ENCODE peak calls at places on chromosomes 7 and 10, in ten cellular contexts. W, L, C, S, Z, H, A, R, K and Q are unnamed samples.

GRCh38 chr10:72954596-72955569 is at the start of gene PLA2G12B:
- DNase-seq in Z (no peak), S (no peak), R (no peak), C (no peak), K (peak), H (no peak), L (no peak), W (no peak), A (no peak), Q (no peak)

GRCh38 chr7:93949468-93949867 is 27.9 kb downstream of the GNG11 start:
- DNase-seq in K (no peak), H (no peak), R (no peak), S (no peak), L (no peak), A (no peak), W (peak), C (no peak), Z (no peak), Q (peak)

GRCh38 chr7:139914306-139914747 is 85.3 kb downstream of the TBXAS1 start:
- DNase-seq in Z (no peak), W (peak), A (no peak), R (no peak), H (no peak), C (no peak), K (no peak), S (no peak), L (no peak), Q (peak)

GRCh38 chr10:37467246-37467645 is 341.8 kb downstream of the ANKRD30A start:
- DNase-seq in W (no peak), S (no peak), C (no peak), A (no peak), L (no peak), R (no peak), K (no peak), Z (no peak), H (no peak), Q (no peak)

GRCh38 chr10:71767420-71768035 is 5.8 kb downstream of the VSIR start:
- DNase-seq in K (no peak), S (no peak), R (no peak), Z (no peak), H (no peak), A (no peak), W (peak), C (no peak), L (no peak), Q (peak)

GRCh38 chr7:47039899-47040298 is 542.0 kb downstream of the TNS3 start:
- DNase-seq in K (no peak), Z (no peak), C (no peak), W (peak), A (no peak), S (no peak), L (no peak), H (no peak), R (no peak), Q (peak)

GRCh38 chr10:22617516-22617915 is 96.9 kb downstream of the PIP4K2A start:
- DNase-seq in H (no peak), R (no peak), L (no peak), Z (no peak), W (no peak), K (no peak), S (no peak), A (peak), C (no peak), Q (no peak)

GRCh38 chr10:132429281-132430230 is 32.6 kb downstream of the PWWP2B start:
- DNase-seq in W (no peak), S (no peak), L (no peak), K (peak), Z (no peak), A (no peak), R (no peak), H (no peak), C (no peak), Q (no peak)

GRCh38 chr10:30736685-30737232 is 107.2 kb upstream of the LYZL2 start:
- DNase-seq in A (no peak), S (peak), W (peak), Z (peak), R (peak), C (no peak), L (no peak), K (no peak), H (no peak), Q (peak)

GRCh38 chr10:114519306-114519669 is 115.0 kb upstream of the AFAP1L2 start:
- DNase-seq in L (no peak), Z (no peak), W (no peak), K (no peak), S (no peak), R (peak), H (no peak), A (no peak), C (no peak), Q (no peak)

GRCh38 chr7:29140873-29141468 is 5.4 kb downstream of the CPVL start:
- DNase-seq in W (peak), S (no peak), H (no peak), C (no peak), A (no peak), Z (no peak), K (no peak), L (no peak), R (peak), Q (no peak)

GRCh38 chr7:2120841-2121830 is 111.6 kb downstream of the MAD1L1 start:
- DNase-seq in R (no peak), S (no peak), Z (no peak), H (no peak), C (no peak), L (no peak), K (peak), A (no peak), W (peak), Q (no peak)

GRCh38 chr7:99919814-99920618 is 686 bp upstream of the TRIM4 start:
- DNase-seq in H (no peak), W (peak), C (no peak), Z (no peak), A (no peak), L (no peak), S (no peak), R (no peak), K (no peak), Q (no peak)

GRCh38 chr10:88152720-88153119 is 289.3 kb downstream of the PTEN start:
- DNase-seq in H (no peak), Z (peak), S (peak), R (no peak), L (no peak), K (no peak), C (no peak), W (peak), A (no peak), Q (peak)

GRCh38 chr7:44791278-44792219 is 4.9 kb upstream of the PPIA start:
- DNase-seq in L (no peak), W (peak), S (no peak), K (no peak), H (no peak), A (no peak), Z (peak), R (no peak), C (no peak), Q (peak)